ENCODE peak calls at places on chromosomes 7 and 10, in seven cellular contexts. R is B cell, O is kidney epithelial cell, Y is stomach, I is AG10803, W is cardiac muscle cell, V is adrenal gland. B is an unnamed sample.

GRCh38 chr10:16314259-16314658 is 122.6 kb upstream of the PTER start:
- DNase-seq in W (no peak), V (no peak), I (no peak), O (no peak), Y (no peak), R (no peak), B (no peak)

GRCh38 chr10:79349072-79349491 is 1.8 kb downstream of the PPIF start:
- DNase-seq in R (no peak), I (no peak), V (no peak), O (no peak), W (no peak), Y (no peak), B (no peak)

GRCh38 chr7:105673367-105674188 is 92.3 kb upstream of the EFCAB10 start:
- DNase-seq in W (no peak), O (no peak), I (no peak), R (no peak), V (peak), Y (peak), B (no peak)

GRCh38 chr7:101116898-101117297 is 10.0 kb upstream of the SERPINE1 start:
- DNase-seq in O (no peak), R (no peak), I (no peak), W (peak), Y (no peak), V (no peak), B (no peak)

GRCh38 chr7:36474283-36475010 is 84.8 kb downstream of the ANLN start:
- DNase-seq in W (peak), R (no peak), V (no peak), Y (no peak), I (no peak), O (no peak), B (no peak)

GRCh38 chr7:4226166-4226857 is 455.8 kb upstream of the FOXK1 start:
- DNase-seq in V (no peak), Y (no peak), W (no peak), O (no peak), R (no peak), I (no peak), B (no peak)

GRCh38 chr10:132422931-132423813 is 26.2 kb downstream of the PWWP2B start:
- DNase-seq in O (no peak), R (peak), W (no peak), Y (no peak), V (no peak), I (peak), B (peak)

GRCh38 chr10:123681285-123681684 is 15.1 kb downstream of the GPR26 start:
- DNase-seq in I (no peak), W (no peak), Y (no peak), O (no peak), V (no peak), R (no peak), B (no peak)

GRCh38 chr10:132813560-132814468 is 27.9 kb upstream of the NKX6-2 start:
- DNase-seq in I (no peak), V (no peak), Y (no peak), R (no peak), W (no peak), O (no peak), B (no peak)

GRCh38 chr7:155457544-155458316 is at the start of gene EN2:
- DNase-seq in V (no peak), W (no peak), R (peak), O (no peak), Y (no peak), I (no peak), B (peak)

GRCh38 chr10:90865400-90865799 is 6.4 kb upstream of the RPP30 start:
- DNase-seq in V (no peak), W (peak), O (no peak), Y (no peak), I (peak), R (peak), B (peak)

GRCh38 chr7:45647967-45648670 is 74.0 kb downstream of the ADCY1 start:
- DNase-seq in I (no peak), R (no peak), W (no peak), Y (peak), V (no peak), O (no peak), B (no peak)

GRCh38 chr7:55363386-55364170 is 1.6 kb upstream of the LANCL2 start:
- DNase-seq in Y (no peak), O (no peak), I (no peak), R (no peak), W (no peak), V (no peak), B (no peak)

GRCh38 chr7:46357851-46358250 is 436.8 kb upstream of the IGFBP3 start:
- DNase-seq in W (no peak), V (no peak), R (no peak), O (no peak), Y (no peak), I (no peak), B (no peak)

GRCh38 chr7:33485746-33486491 is 356.6 kb downstream of the BBS9 start:
- DNase-seq in O (no peak), V (no peak), Y (no peak), R (no peak), W (peak), I (peak), B (no peak)

DNA sequence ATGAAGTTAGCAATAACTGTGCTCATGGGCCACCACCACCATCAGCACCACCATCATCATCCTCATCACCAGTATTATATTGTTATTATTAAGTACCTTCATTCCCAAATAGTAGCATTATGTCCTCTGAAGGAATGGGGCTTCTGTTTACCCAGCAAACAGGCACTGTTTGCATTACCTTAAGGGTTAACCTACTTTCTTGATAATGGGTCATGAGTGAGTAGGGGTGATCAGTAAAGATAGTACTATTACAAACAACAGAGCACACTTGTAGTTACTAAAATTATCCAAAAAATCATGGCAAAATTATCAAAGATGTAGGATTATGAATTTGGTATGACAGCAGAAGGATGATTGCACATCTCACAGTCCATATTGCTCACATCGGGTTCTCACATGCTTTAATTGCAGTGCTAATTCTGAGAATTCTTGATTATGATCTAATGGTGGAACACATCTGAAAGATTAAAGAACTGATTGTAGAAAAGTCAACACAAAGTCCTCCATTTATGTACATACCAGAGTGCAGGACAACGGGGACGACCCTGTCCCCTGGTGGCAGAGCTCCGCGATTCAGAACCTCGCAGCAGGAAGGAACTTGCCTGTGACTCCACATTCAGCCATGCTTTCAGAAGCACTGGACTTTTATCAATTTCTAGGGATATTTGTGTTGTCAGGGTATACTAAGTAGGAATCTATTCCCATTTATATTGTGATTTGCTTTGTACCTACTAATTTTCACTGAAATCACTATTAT is 31.0 kb downstream of the PDE1C start:
- DNase-seq in W (no peak), R (no peak), Y (no peak), V (no peak), O (no peak), I (no peak), B (no peak)
- TF ChIP-seq CTCF in W (no peak), R (no peak), Y (no peak), V (no peak), O (no peak), I (no peak), B (no peak)

DNA sequence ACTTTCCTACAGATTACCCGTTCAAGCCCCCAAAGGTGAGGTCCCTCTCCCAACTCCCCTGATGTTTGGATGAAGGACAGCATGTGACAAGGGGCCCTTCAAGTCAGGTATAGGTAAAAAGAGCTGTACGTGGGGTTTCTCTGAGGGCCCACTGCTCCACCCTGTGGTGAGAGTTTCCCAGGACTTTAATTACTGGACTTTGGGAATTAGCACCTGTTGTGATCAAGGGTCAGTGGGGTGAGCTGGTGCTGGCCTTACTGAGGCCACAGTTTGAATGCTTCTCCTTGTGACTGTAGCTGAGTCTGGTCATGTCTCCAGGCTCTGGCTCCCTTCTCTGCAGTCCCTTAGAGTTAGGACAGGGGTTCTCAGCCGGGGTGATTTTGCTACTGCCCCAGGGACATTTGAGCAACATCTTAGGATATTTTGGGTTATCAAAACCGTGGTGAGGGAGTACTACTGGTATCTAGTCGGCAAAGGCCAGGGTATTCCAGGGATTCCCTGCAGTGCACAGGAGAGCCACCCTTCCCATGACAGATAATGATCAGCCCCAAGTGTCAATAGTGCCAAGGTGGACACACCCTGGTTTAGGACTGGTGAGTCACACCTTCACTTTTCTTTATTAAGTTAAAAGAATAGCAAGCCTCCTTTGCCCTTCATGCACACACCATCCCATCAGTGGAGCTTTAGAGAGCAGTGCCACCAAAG is 16.9 kb downstream of the UBE2D4 start:
- DNase-seq in V (no peak), Y (peak), I (no peak), R (no peak), O (no peak), W (no peak), B (no peak)
- TF ChIP-seq CTCF in V (no peak), Y (peak), I (no peak), R (no peak), O (no peak), W (peak), B (peak)

DNA sequence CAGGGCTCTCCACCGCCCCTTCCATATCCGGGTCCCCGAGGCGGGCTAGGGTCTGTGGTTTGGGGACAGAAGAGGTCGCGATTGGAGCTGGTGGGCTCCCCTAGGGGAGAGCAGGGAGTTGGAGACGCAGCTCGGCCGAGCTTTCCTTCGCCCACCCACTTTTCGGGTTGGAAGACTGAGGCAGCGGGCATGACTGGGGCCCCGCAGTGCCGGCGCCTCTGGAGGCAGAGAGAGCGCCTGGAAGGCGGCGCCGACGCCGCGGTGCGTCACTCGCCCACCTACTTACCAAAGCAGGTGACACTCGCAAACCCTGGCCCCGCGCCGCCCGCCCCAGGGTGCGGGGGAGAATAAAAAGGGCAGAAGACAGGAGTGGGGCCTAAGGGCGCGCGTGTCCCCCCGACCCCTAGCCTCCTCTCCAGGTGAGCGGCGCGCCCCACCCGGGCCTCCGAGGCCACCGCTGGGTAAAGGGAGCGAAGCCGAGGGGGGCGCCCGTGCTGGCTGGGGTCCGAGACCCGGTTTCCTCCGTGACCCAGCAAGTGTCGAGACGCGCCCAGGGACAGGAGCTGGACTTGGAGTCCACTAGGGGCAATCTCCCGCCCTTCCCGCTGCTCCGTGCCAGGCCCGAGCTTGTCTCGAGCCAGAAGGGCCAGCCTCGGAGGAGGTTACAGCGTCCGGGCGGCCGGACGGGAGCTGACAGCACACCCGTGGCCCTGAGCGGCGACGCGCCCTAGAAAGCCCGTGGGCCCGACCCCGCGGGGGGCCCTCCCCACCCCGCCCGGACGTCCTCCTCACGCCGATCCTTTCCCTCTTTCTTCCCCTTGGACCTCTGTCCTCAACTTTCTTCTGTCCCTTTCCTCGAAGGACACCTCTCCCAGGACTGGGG is 34.4 kb upstream of the GRID1 start:
- DNase-seq in I (peak), W (peak), R (peak), O (no peak), V (peak), Y (peak), B (peak)
- TF ChIP-seq CTCF in I (peak), W (peak), R (no peak), O (peak), V (peak), Y (no peak), B (peak)

GRCh38 chr10:47269294-47269693 is 30.7 kb upstream of the GDF10 start:
- DNase-seq in W (peak), O (no peak), R (peak), I (no peak), Y (no peak), V (no peak), B (peak)
- TF ChIP-seq CTCF in W (peak), O (peak), R (no peak), I (no peak), Y (no peak), V (no peak), B (peak)

B was measured in choroid plexus epithelial cell.